ENCODE peak calls at places on chromosomes 13 and 19, in five cellular contexts. W, F, K, S and O are unnamed samples.
A peak's percentile ranks its signal among the peaks of the same experiment; 100 is the strongest.

GRCh38 chr19:21328885-21329605 is at the start of gene ZNF708:
- DNase-seq in K (peak; percentile 94), F (peak; percentile 93), W (peak; percentile 90), S (peak; percentile 57), O (peak; percentile 94)

GRCh38 chr13:28830580-28830979 is 10.4 kb downstream of the MTUS2 start:
- DNase-seq in W (no peak), K (no peak), S (no peak), F (no peak), O (no peak)

GRCh38 chr13:21034602-21035190 is 26.7 kb downstream of the LATS2 start:
- DNase-seq in F (peak; percentile 62), S (no peak), K (peak; percentile 43), W (no peak), O (no peak)

GRCh38 chr19:41695745-41696144 is 7.7 kb upstream of the CEACAM7 start:
- DNase-seq in S (no peak), W (no peak), F (no peak), K (no peak), O (no peak)

GRCh38 chr19:18839465-18840287 is 7.9 kb downstream of the UPF1 start:
- DNase-seq in K (no peak), F (no peak), S (no peak), W (no peak), O (no peak)

GRCh38 chr13:113647351-113648217 is 10.4 kb downstream of the ATP4B start:
- DNase-seq in K (peak; percentile 81), F (peak; percentile 95), W (peak; percentile 94), S (no peak), O (peak; percentile 71)

GRCh38 chr13:44967656-44968451 is 21.4 kb downstream of the NUFIP1 start:
- DNase-seq in S (no peak), W (no peak), F (no peak), K (peak; percentile 48), O (no peak)

GRCh38 chr19:42176990-42177685 is 40.3 kb downstream of the DEDD2 start:
- DNase-seq in F (peak; percentile 84), S (peak; percentile 69), K (peak; percentile 70), W (peak; percentile 56), O (peak; percentile 80)

GRCh38 chr13:83883061-83883523 is 818 bp upstream of the SLITRK1 start:
- DNase-seq in K (no peak), S (no peak), F (no peak), W (no peak), O (peak; percentile 23)

GRCh38 chr13:102868366-102868936 is 22.6 kb downstream of the ERCC5 start:
- DNase-seq in F (no peak), S (no peak), K (no peak), W (no peak), O (no peak)

GRCh38 chr13:39684531-39685137 is 29.2 kb downstream of the COG6 start:
- DNase-seq in W (no peak), S (no peak), F (no peak), K (peak; percentile 41), O (no peak)

GRCh38 chr13:80862466-80862865 is 521.5 kb upstream of the SPRY2 start:
- DNase-seq in K (no peak), F (no peak), W (no peak), S (no peak), O (no peak)

GRCh38 chr13:101303512-101303911 is 112.8 kb downstream of the NALCN start:
- DNase-seq in S (no peak), K (no peak), F (no peak), W (no peak), O (no peak)

GRCh38 chr19:8257052-8257443 is 47.9 kb downstream of the CERS4 start:
- DNase-seq in K (no peak), F (no peak), S (no peak), W (no peak), O (no peak)

GRCh38 chr13:97493471-97493870 is 59.5 kb downstream of the RAP2A start:
- DNase-seq in F (no peak), W (no peak), K (no peak), S (no peak), O (no peak)

GRCh38 chr19:13428352-13428751 is 77.9 kb downstream of the CACNA1A start:
- DNase-seq in F (no peak), W (no peak), K (peak; percentile 5), S (no peak), O (no peak)

GRCh38 chr19:48558018-48558684 is 6.2 kb downstream of the SULT2B1 start:
- DNase-seq in F (peak; percentile 47), S (no peak), K (peak; percentile 30), W (no peak), O (no peak)

GRCh38 chr13:46178143-46178542 is 3.8 kb downstream of the LCP1 start:
- DNase-seq in W (no peak), F (no peak), K (no peak), S (no peak), O (no peak)

GRCh38 chr19:6709549-6709948 is 10.9 kb downstream of the C3 start:
- DNase-seq in W (no peak), K (no peak), F (no peak), S (no peak), O (no peak)

GRCh38 chr13:50990540-50991506 is 81.2 kb downstream of the RNASEH2B start:
- DNase-seq in S (no peak), W (no peak), F (peak; percentile 67), K (peak; percentile 20), O (peak; percentile 36)

GRCh38 chr13:21703846-21704245 is 33.0 kb downstream of the FGF9 start:
- DNase-seq in S (no peak), W (no peak), F (no peak), K (no peak), O (no peak)

GRCh38 chr19:6362024-6362344 is 653 bp downstream of the CLPP start:
- DNase-seq in W (no peak), K (peak; percentile 10), S (no peak), F (no peak), O (no peak)